ENCODE peak calls at places on chromosomes 6 and 20, in six cellular contexts. Y, L, D, S, U and H are unnamed samples.

GRCh38 chr6:42017021-42017643 is 33.2 kb upstream of the TAF8 start:
- DNase-seq in D (no peak), Y (no peak), L (peak), U (peak), S (no peak), H (peak)

GRCh38 chr6:39452306-39452705 is 129.8 kb upstream of the KCNK16 start:
- DNase-seq in S (no peak), U (no peak), L (peak), Y (no peak), D (no peak), H (no peak)

GRCh38 chr6:39979461-39980328 is 45.4 kb upstream of the MOCS1 start:
- DNase-seq in U (no peak), D (no peak), Y (no peak), S (no peak), L (peak), H (no peak)

GRCh38 chr6:3117912-3118352 is 579 bp upstream of the BPHL start:
- DNase-seq in Y (no peak), L (no peak), D (no peak), U (no peak), S (no peak), H (no peak)

GRCh38 chr6:151610336-151610735 is 116.5 kb downstream of the CCDC170 start:
- DNase-seq in U (no peak), Y (no peak), D (no peak), L (no peak), S (no peak), H (no peak)

GRCh38 chr6:148864941-148865340 is 118.1 kb downstream of the UST start:
- DNase-seq in D (no peak), L (no peak), S (no peak), U (no peak), Y (no peak), H (no peak)

GRCh38 chr20:33701629-33702450 is 15.7 kb upstream of the E2F1 start:
- DNase-seq in L (no peak), Y (no peak), U (no peak), D (no peak), S (no peak), H (no peak)

GRCh38 chr6:91083226-91083625 is 496.4 kb upstream of the MAP3K7 start:
- DNase-seq in D (no peak), Y (no peak), L (peak), U (no peak), S (no peak), H (no peak)

GRCh38 chr20:939606-940005 is 23.5 kb upstream of the ANGPT4 start:
- DNase-seq in S (no peak), D (no peak), L (no peak), Y (no peak), U (no peak), H (no peak)

GRCh38 chr6:156508126-156508525 is 269.1 kb upstream of the ARID1B start:
- DNase-seq in S (no peak), Y (no peak), D (peak), L (no peak), U (no peak), H (no peak)

GRCh38 chr20:62603021-62603906 is 39.0 kb upstream of the SLCO4A1 start:
- DNase-seq in S (peak), D (peak), L (peak), Y (peak), U (no peak), H (no peak)

GRCh38 chr6:49713346-49713745 is at the start of gene CRISP2:
- DNase-seq in D (no peak), S (no peak), U (no peak), Y (no peak), L (no peak), H (no peak)

GRCh38 chr6:36840471-36841461 is 1.5 kb upstream of the CPNE5 start:
- DNase-seq in S (peak), D (no peak), Y (no peak), L (no peak), U (no peak), H (no peak)

GRCh38 chr6:10834823-10835222 is 3.5 kb downstream of the MAK start:
- DNase-seq in Y (no peak), S (no peak), U (no peak), D (no peak), L (no peak), H (no peak)

GRCh38 chr6:151351731-151352130 is 39.6 kb downstream of the ZBTB2 start:
- DNase-seq in D (no peak), L (no peak), S (no peak), U (no peak), Y (no peak), H (no peak)

GRCh38 chr6:144657691-144658090 is 372.6 kb downstream of the UTRN start:
- DNase-seq in U (no peak), D (no peak), L (no peak), S (no peak), Y (no peak), H (no peak)

GRCh38 chr6:141426400-141426980 is 706.2 kb upstream of the GJE1 start:
- DNase-seq in D (no peak), Y (no peak), S (no peak), L (no peak), U (peak), H (no peak)

GRCh38 chr6:52505726-52506501 is 70.9 kb downstream of the TRAM2 start:
- DNase-seq in Y (no peak), D (no peak), L (no peak), U (no peak), S (no peak), H (no peak)

GRCh38 chr6:10610289-10610688 is 84.1 kb downstream of the C6orf52 start:
- DNase-seq in D (no peak), Y (no peak), U (no peak), L (peak), S (no peak), H (no peak)

GRCh38 chr6:118372413-118372812 is 175.7 kb upstream of the PLN start:
- DNase-seq in U (no peak), D (no peak), Y (no peak), L (peak), S (no peak), H (no peak)

GRCh38 chr6:113120577-113121285 is 736.4 kb upstream of the MARCKS start:
- DNase-seq in L (peak), D (no peak), S (no peak), Y (no peak), U (peak), H (peak)

GRCh38 chr6:113122060-113122459 is 735.1 kb upstream of the MARCKS start:
- DNase-seq in S (no peak), U (peak), L (peak), D (no peak), Y (no peak), H (peak)

DNA sequence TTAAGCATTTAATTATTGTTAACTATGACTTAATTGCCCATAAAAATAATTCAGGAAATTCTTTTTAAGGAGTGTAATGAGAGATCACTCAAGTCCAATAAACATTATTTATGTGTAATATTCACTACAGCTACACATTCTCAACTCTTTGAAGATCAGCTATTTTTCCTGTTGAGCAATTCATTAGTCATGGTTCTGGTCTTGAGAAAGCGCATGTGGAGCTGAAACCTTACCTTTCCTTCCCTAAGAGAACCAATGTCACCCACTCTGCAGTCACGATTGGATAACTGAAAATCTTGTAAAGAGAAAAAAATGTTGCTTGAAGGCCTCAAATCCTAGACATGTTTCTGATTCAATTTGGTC is 737.0 kb upstream of the MARCKS start:
- DNase-seq in L (peak), S (no peak), U (peak), Y (no peak), D (no peak), H (peak)
- TF ChIP-seq CTCF in L (no peak), S (no peak), U (no peak), Y (no peak), D (no peak), H (no peak)

DNA sequence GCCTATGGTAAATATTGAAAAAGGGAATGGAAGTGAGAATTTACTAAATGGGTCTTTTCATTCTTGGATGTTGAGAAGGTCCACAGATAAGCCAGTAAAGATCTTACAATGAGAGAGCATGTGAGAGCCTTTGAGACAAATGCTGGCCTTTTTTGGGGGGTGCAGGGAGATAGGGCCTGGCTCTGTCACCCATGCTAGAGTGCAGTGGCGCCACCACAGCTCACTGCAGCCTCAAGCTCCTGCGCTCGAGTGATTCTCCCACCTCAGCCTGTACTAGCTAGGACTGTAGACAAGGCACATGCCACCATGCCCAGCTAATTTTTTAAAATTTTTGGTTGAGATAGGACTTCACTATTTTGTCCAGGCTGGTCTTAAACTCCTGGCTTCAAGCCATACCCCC is 63.2 kb upstream of the TMEM181 start:
- DNase-seq in Y (no peak), S (no peak), D (no peak), U (no peak), L (no peak), H (no peak)
- TF ChIP-seq CTCF in Y (no peak), S (no peak), D (no peak), U (no peak), L (no peak), H (no peak)

DNA sequence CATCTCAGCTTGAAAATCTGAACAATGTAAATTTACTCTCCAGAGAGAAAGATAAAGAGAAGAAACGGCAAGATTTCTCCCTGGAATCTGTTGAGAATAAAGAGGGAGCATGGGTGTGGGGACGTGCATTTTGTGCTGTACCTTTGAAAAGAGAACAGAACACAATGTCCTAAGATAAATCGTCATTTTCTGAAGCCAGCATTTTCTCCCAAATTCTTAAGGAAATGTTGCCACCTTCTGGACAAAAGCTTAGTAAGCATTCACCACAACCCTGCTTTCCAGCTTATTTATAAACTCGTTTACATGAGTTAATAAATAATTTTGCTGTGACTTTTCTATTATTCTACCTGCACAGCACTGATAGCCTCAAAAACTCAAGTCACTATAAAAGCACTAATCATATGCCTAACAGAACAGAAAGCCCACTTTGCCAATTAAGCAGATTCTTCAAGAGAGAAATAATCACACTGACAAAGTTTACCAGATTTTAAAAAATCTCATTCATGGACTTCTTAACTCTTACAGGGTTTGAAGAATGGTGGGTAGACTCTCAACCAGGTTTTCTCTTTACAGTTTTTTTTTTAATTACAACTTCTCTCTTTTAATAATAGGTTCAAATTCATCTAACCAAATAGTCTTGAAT is 155.8 kb downstream of the MBOAT1 start:
- DNase-seq in D (no peak), Y (no peak), S (no peak), L (peak), U (peak), H (peak)
- TF ChIP-seq CTCF in D (no peak), Y (no peak), S (no peak), L (peak), U (peak), H (peak)

GRCh38 chr20:8535403-8536003 is 403.4 kb downstream of the PLCB1 start:
- DNase-seq in U (no peak), D (no peak), S (no peak), L (peak), Y (no peak), H (no peak)
- TF ChIP-seq CTCF in U (peak), D (no peak), S (no peak), L (peak), Y (no peak), H (peak)

GRCh38 chr20:3783516-3784225 is 2.4 kb upstream of the SPEF1 start:
- DNase-seq in Y (no peak), S (no peak), U (no peak), L (no peak), D (no peak), H (no peak)
- TF ChIP-seq CTCF in Y (no peak), S (no peak), U (no peak), L (no peak), D (no peak), H (no peak)

DNA sequence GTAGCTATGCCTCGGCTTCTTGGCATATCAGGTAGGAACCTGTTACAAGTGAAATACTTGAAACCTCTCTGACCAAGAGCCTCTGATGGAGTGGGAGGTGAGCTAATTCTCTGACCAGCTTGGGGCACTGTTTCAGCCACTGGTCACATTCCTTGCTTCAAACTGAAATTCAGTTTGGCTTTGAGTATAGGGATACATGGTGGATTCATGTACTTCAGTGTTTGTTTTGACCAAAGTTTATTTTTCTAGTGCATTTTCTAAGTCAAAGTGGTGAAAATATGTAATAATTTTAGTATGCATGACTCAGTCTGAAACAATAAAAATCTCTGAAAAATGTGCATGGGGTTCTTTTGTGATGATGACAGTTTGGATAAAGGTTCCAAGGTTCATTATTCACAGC is 18.6 kb downstream of the TTPAL start:
- DNase-seq in Y (no peak), D (no peak), L (peak), U (no peak), S (no peak), H (no peak)
- TF ChIP-seq CTCF in Y (no peak), D (no peak), L (no peak), U (no peak), S (no peak), H (no peak)